ENCODE peak calls at places on chromosomes 2 and 18, in nine cellular contexts. K is astrocyte of the cerebellum, E is cardiac muscle cell, Q is AG10803, M is coronary artery, F is progenitor cell of endocrine pancreas, N is NB4, I is GM12865, U is A549. Z is an unnamed sample.

GRCh38 chr2:170953976-170954375 is 24.9 kb downstream of the GORASP2 start:
- DNase-seq in K (no peak), E (no peak), Q (peak), M (no peak), F (no peak), N (no peak), I (no peak), U (no peak), Z (no peak)

GRCh38 chr18:44198296-44199284 is 482.1 kb upstream of the SETBP1 start:
- DNase-seq in K (no peak), E (no peak), Q (no peak), M (no peak), F (no peak), N (no peak), I (no peak), U (no peak), Z (no peak)

GRCh38 chr2:240208096-240208495 is 67.6 kb upstream of the OTOS start:
- DNase-seq in K (no peak), E (no peak), Q (no peak), M (no peak), F (no peak), N (no peak), I (no peak), U (no peak), Z (no peak)

GRCh38 chr2:1301056-1301455 is 112.2 kb upstream of the TPO start:
- DNase-seq in K (no peak), E (no peak), Q (no peak), M (no peak), F (no peak), N (no peak), I (no peak), U (no peak), Z (no peak)

GRCh38 chr2:127324635-127325034 is 30.7 kb upstream of the ERCC3 start:
- DNase-seq in K (peak), E (peak), Q (peak), M (no peak), F (no peak), N (peak), I (peak), U (peak), Z (no peak)

GRCh38 chr2:85684806-85685205 is 9.4 kb upstream of the GNLY start:
- DNase-seq in K (no peak), E (no peak), Q (no peak), M (no peak), F (no peak), N (no peak), I (peak), U (no peak), Z (no peak)

GRCh38 chr18:74745658-74746403 is 148.2 kb downstream of the ZNF407 start:
- DNase-seq in K (no peak), E (peak), Q (peak), M (no peak), F (no peak), N (no peak), I (no peak), U (peak), Z (no peak)

GRCh38 chr18:62524443-62525200 is 1.8 kb downstream of the ZCCHC2 start:
- DNase-seq in K (no peak), E (peak), Q (peak), M (peak), F (peak), N (peak), I (peak), U (peak), Z (peak)

GRCh38 chr2:214322662-214323061 is 88.2 kb upstream of the VWC2L start:
- DNase-seq in K (no peak), E (no peak), Q (no peak), M (no peak), F (no peak), N (no peak), I (no peak), U (no peak), Z (no peak)

GRCh38 chr2:205465791-205466190 is 216.5 kb upstream of the NRP2 start:
- DNase-seq in K (no peak), E (no peak), Q (no peak), M (no peak), F (no peak), N (no peak), I (no peak), U (no peak), Z (no peak)

GRCh38 chr2:64982311-64982857 is 6.8 kb upstream of the SLC1A4 start:
- DNase-seq in K (no peak), E (no peak), Q (no peak), M (no peak), F (no peak), N (no peak), I (peak), U (no peak), Z (no peak)

GRCh38 chr2:53473236-53473635 is 294.4 kb upstream of the CHAC2 start:
- DNase-seq in K (no peak), E (no peak), Q (no peak), M (no peak), F (no peak), N (peak), I (peak), U (peak), Z (no peak)

GRCh38 chr2:113892004-113892740 is 2.3 kb downstream of the ACTR3 start:
- DNase-seq in K (no peak), E (no peak), Q (no peak), M (no peak), F (no peak), N (peak), I (peak), U (no peak), Z (no peak)

GRCh38 chr2:85540131-85540587 is 1.2 kb downstream of the MAT2A start:
- DNase-seq in K (no peak), E (peak), Q (peak), M (no peak), F (no peak), N (peak), I (no peak), U (peak), Z (no peak)

GRCh38 chr2:11144724-11145079 is 10.6 kb upstream of the SLC66A3 start:
- DNase-seq in K (no peak), E (no peak), Q (no peak), M (no peak), F (no peak), N (no peak), I (no peak), U (no peak), Z (no peak)

GRCh38 chr18:42706618-42707017 is 408.9 kb downstream of the RIT2 start:
- DNase-seq in K (no peak), E (peak), Q (no peak), M (no peak), F (no peak), N (peak), I (peak), U (peak), Z (no peak)

GRCh38 chr2:51263921-51264320 is 232.0 kb upstream of the NRXN1 start:
- DNase-seq in K (no peak), E (no peak), Q (no peak), M (no peak), F (no peak), N (no peak), I (no peak), U (no peak), Z (no peak)

GRCh38 chr2:102145939-102146338 is 3.4 kb downstream of the IL1R1 start:
- DNase-seq in K (no peak), E (no peak), Q (no peak), M (no peak), F (no peak), N (no peak), I (no peak), U (peak), Z (no peak)

GRCh38 chr2:113073325-113073834 is 5.6 kb downstream of the IL1F10 start:
- DNase-seq in K (no peak), E (no peak), Q (no peak), M (no peak), F (no peak), N (no peak), I (peak), U (no peak), Z (no peak)

GRCh38 chr2:202032841-202033316 is 776 bp upstream of the FZD7 start:
- DNase-seq in K (no peak), E (peak), Q (no peak), M (peak), F (peak), N (peak), I (peak), U (peak), Z (no peak)

GRCh38 chr18:21004721-21005120 is 106.9 kb downstream of the ROCK1 start:
- DNase-seq in K (peak), E (peak), Q (peak), M (no peak), F (no peak), N (peak), I (no peak), U (peak), Z (no peak)

GRCh38 chr2:133718688-133719201 is 150.5 kb upstream of the NCKAP5 start:
- DNase-seq in K (peak), E (peak), Q (peak), M (no peak), F (no peak), N (no peak), I (no peak), U (peak), Z (no peak)

GRCh38 chr2:227115761-227116160 is 48.2 kb downstream of the COL4A4 start:
- DNase-seq in K (no peak), E (no peak), Q (peak), M (no peak), F (no peak), N (no peak), I (no peak), U (no peak), Z (no peak)

GRCh38 chr2:26537826-26538475 is 60.0 kb upstream of the OTOF start:
- DNase-seq in K (no peak), E (no peak), Q (no peak), M (no peak), F (no peak), N (no peak), I (no peak), U (no peak), Z (no peak)

GRCh38 chr2:28351621-28352020 is 41.0 kb upstream of the FOSL2 start:
- DNase-seq in K (no peak), E (no peak), Q (no peak), M (no peak), F (no peak), N (no peak), I (no peak), U (no peak), Z (no peak)

GRCh38 chr2:8587251-8587791 is 94.5 kb upstream of the ID2 start:
- DNase-seq in K (no peak), E (no peak), Q (no peak), M (no peak), F (no peak), N (no peak), I (no peak), U (no peak), Z (no peak)

GRCh38 chr18:6628189-6628588 is 101.3 kb upstream of the ARHGAP28 start:
- DNase-seq in K (peak), E (peak), Q (no peak), M (no peak), F (no peak), N (no peak), I (no peak), U (no peak), Z (no peak)

GRCh38 chr2:180953550-180953949 is 26.9 kb upstream of the UBE2E3 start:
- DNase-seq in K (no peak), E (no peak), Q (no peak), M (no peak), F (no peak), N (no peak), I (no peak), U (no peak), Z (no peak)

GRCh38 chr18:48543228-48543627 is 4.4 kb downstream of the CTIF start:
- DNase-seq in K (no peak), E (no peak), Q (no peak), M (no peak), F (no peak), N (peak), I (no peak), U (no peak), Z (no peak)

GRCh38 chr18:78788161-78788560 is 191.5 kb upstream of the SALL3 start:
- DNase-seq in K (no peak), E (no peak), Q (no peak), M (no peak), F (no peak), N (no peak), I (no peak), U (no peak), Z (no peak)

GRCh38 chr2:2325538-2325937 is 5.5 kb downstream of the MYT1L start:
- DNase-seq in K (no peak), E (no peak), Q (no peak), M (no peak), F (no peak), N (no peak), I (no peak), U (no peak), Z (no peak)

GRCh38 chr18:70289351-70290330 is 796 bp downstream of the SOCS6 start:
- DNase-seq in K (no peak), E (peak), Q (peak), M (no peak), F (peak), N (peak), I (peak), U (no peak), Z (peak)

GRCh38 chr2:208820289-208820688 is 413.7 kb downstream of the PTH2R start:
- DNase-seq in K (no peak), E (no peak), Q (no peak), M (no peak), F (no peak), N (peak), I (peak), U (peak), Z (no peak)

GRCh38 chr2:176561706-176562105 is 292.5 kb downstream of the MTX2 start:
- DNase-seq in K (no peak), E (peak), Q (peak), M (no peak), F (no peak), N (no peak), I (no peak), U (peak), Z (no peak)

GRCh38 chr2:15177103-15177502 is 384.0 kb downstream of the NBAS start:
- DNase-seq in K (peak), E (peak), Q (no peak), M (no peak), F (no peak), N (no peak), I (peak), U (no peak), Z (no peak)

GRCh38 chr18:8121942-8122480 is 487.2 kb upstream of the RAB12 start:
- DNase-seq in K (peak), E (peak), Q (peak), M (no peak), F (no peak), N (no peak), I (no peak), U (peak), Z (no peak)

GRCh38 chr2:43228782-43229659 is 2.6 kb upstream of the ZFP36L2 start:
- DNase-seq in K (no peak), E (peak), Q (peak), M (no peak), F (no peak), N (peak), I (peak), U (no peak), Z (no peak)

GRCh38 chr2:15943914-15944313 is 3.6 kb downstream of the MYCN start:
- DNase-seq in K (no peak), E (peak), Q (no peak), M (no peak), F (no peak), N (no peak), I (no peak), U (peak), Z (no peak)

GRCh38 chr2:43105586-43106562 is 120.5 kb downstream of the ZFP36L2 start:
- DNase-seq in K (no peak), E (peak), Q (peak), M (no peak), F (no peak), N (peak), I (peak), U (peak), Z (no peak)

GRCh38 chr2:229748950-229749349 is 34.6 kb upstream of the DNER start:
- DNase-seq in K (no peak), E (no peak), Q (no peak), M (no peak), F (no peak), N (peak), I (no peak), U (no peak), Z (no peak)
- TF ChIP-seq CTCF in K (no peak), E (no peak), Q (no peak), M (no peak), F (no peak), N (no peak), I (peak), U (no peak), Z (no peak)

DNA sequence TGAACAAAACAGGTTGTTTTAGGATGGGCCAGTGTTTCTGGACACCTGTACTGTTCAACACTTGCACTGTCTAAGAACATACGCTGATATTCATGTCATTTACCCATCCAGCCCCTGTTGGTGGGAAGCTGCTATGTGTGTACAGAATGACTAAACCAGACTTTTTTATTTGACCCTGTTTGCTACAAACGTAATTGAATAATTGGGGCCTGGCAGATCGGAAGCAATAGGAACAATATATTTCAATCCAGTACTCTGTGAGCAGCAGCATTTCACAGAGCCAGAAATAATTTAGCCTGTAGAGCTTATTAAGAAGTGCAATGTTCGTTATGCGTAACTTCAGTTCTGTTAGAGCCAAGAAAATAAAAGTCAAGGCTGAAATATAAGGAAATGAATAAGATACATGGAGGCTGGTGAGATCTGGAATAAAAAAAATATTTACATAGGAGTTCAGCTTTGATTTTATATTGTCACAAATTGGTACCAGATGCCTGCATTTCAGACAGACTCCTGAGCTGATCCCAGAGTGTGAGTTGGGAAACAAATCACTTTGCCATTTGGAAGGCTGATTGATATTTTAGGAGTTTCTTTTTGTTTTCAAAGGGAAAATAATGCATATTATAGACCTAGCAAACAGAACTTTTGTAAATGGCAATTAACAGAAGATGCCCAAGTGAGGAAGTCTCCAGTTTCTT is 19.7 kb downstream of the CABLES1 start:
- DNase-seq in K (no peak), E (no peak), Q (no peak), M (no peak), F (no peak), N (no peak), I (no peak), U (no peak), Z (no peak)
- TF ChIP-seq CTCF in K (peak), E (no peak), Q (peak), M (no peak), F (no peak), N (no peak), I (no peak), U (no peak), Z (no peak)

GRCh38 chr2:230925443-230925878 is 419 bp upstream of the GPR55 start:
- DNase-seq in K (no peak), E (no peak), Q (no peak), M (peak), F (no peak), N (peak), I (peak), U (no peak), Z (no peak)

GRCh38 chr2:230925879-230926765 is 1.1 kb upstream of the GPR55 start:
- DNase-seq in K (no peak), E (no peak), Q (no peak), M (peak), F (no peak), N (peak), I (peak), U (peak), Z (no peak)

GRCh38 chr2:230924092-230924469 is 961 bp downstream of the GPR55 start:
- DNase-seq in K (no peak), E (no peak), Q (no peak), M (no peak), F (no peak), N (no peak), I (peak), U (no peak), Z (no peak)

GRCh38 chr2:230922951-230923717 is 1.9 kb downstream of the GPR55 start:
- DNase-seq in K (no peak), E (no peak), Q (no peak), M (no peak), F (no peak), N (no peak), I (peak), U (no peak), Z (no peak)

DNA sequence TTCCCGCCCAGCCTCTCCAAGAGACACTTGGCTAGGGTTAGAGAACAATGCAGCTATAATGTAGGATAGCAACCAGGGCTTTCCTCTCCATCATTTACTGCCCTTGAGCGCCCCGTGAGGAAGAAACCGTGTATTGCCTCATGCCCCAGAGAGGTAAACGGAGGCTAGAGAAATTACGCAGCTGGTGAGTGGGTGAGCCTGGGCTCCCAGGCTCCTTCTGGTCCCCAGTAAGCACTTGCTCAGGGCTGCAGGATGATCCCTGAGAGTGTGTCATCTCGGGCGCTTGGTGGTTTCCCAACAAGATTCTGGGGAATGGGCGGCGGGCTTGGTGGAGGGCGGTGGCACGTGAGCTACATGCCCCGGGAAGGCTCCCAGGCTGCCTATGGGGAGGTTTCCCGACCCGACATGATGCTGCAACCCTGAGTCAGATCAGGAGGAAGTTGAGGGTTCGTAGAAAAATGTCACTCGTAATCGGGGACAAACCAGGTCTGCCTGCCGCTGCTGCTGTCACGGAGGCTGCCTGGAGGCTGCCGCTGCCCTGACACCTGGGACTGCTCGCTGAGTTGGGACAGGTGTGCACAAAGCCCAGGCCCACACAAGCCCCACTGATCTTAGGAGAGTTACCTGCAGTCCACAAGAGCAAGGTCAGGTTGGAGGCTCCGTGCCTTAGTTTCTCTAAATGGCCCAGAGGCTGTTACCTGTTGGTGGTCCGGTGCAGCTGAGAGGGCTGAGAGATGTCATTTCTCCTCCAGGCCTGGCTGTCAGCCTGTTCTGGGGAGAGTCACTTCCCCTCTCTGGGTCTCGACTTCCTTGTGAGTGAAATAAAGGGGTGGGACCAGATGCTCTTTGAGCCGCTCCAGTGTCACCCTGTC is at the start of gene GPR55:
- DNase-seq in K (no peak), E (no peak), Q (no peak), M (peak), F (no peak), N (peak), I (peak), U (no peak), Z (no peak)
- TF ChIP-seq CTCF in K (no peak), E (peak), Q (no peak), M (no peak), F (peak), N (peak), I (peak), U (no peak), Z (peak)

DNA sequence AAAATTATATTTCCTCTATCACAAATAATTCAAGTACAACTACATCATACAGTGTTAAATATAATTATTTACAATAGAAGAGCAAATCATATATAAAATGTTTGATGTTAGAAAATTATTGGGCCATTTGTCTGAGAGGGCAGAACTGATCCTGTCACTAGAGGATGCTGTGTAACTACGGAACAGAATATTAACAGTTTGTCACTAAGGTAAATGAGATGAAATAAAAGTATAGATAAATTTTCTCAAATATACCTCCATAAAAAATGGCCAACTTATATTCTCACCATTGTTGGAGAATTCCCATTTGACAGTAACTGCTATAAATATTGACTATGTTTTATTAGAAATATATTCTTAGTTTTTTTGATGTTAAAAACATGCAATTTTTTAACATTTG is 1067.4 kb upstream of the DDX18 start:
- DNase-seq in K (no peak), E (no peak), Q (no peak), M (no peak), F (no peak), N (no peak), I (no peak), U (no peak), Z (no peak)
- TF ChIP-seq CTCF in K (peak), E (no peak), Q (no peak), M (no peak), F (peak), N (peak), I (no peak), U (no peak), Z (peak)

GRCh38 chr18:36580266-36580665 is 248.5 kb downstream of the TPGS2 start:
- DNase-seq in K (peak), E (peak), Q (peak), M (peak), F (no peak), N (no peak), I (no peak), U (no peak), Z (no peak)
- TF ChIP-seq CTCF in K (peak), E (peak), Q (peak), M (no peak), F (no peak), N (no peak), I (no peak), U (no peak), Z (no peak)

Z was measured in D721Med.